ENCODE peak calls at places on chromosomes 13 and 19, in five cellular contexts. G, B, P, A and Y are unnamed samples.
A peak's percentile ranks its signal among the peaks of the same experiment; 100 is the strongest.

GRCh38 chr19:9796113-9796773 is 22.6 kb downstream of the FBXL12 start:
- DNase-seq in G (no peak), B (peak; percentile 94), P (peak; percentile 89), A (peak; percentile 51), Y (peak; percentile 86)

GRCh38 chr19:18558202-18558555 is 509 bp downstream of the KXD1 start:
- DNase-seq in G (no peak), B (no peak), P (no peak), A (no peak), Y (no peak)

GRCh38 chr13:108769213-108770070 is 140.0 kb downstream of the MYO16 start:
- DNase-seq in G (no peak), B (no peak), P (peak; percentile 66), A (no peak), Y (no peak)

GRCh38 chr19:8794823-8795222 is 37.3 kb downstream of the ZNF558 start:
- DNase-seq in G (no peak), B (no peak), P (no peak), A (no peak), Y (no peak)

GRCh38 chr13:98890186-98890585 is 87.7 kb downstream of the DOCK9 start:
- DNase-seq in G (no peak), B (peak; percentile 47), P (no peak), A (no peak), Y (peak; percentile 53)

GRCh38 chr19:19937403-19937802 is 36.7 kb downstream of the ZNF93 start:
- DNase-seq in G (no peak), B (no peak), P (no peak), A (no peak), Y (no peak)

GRCh38 chr13:76516013-76516412 is 370.2 kb downstream of the KCTD12 start:
- DNase-seq in G (no peak), B (no peak), P (no peak), A (no peak), Y (no peak)

GRCh38 chr13:32305646-32306045 is 9.5 kb downstream of the ZAR1L start:
- DNase-seq in G (no peak), B (no peak), P (no peak), A (no peak), Y (no peak)

GRCh38 chr19:54489341-54489740 is 13.3 kb upstream of the LAIR2 start:
- DNase-seq in G (no peak), B (no peak), P (no peak), A (no peak), Y (no peak)

GRCh38 chr13:51945149-51945548 is 66.1 kb downstream of the ATP7B start:
- DNase-seq in G (no peak), B (no peak), P (no peak), A (no peak), Y (no peak)

GRCh38 chr13:112867301-112867711 is 101.7 kb upstream of the MCF2L start:
- DNase-seq in G (no peak), B (no peak), P (no peak), A (no peak), Y (no peak)

GRCh38 chr13:21478881-21479808 is 20.0 kb upstream of the ZDHHC20 start:
- DNase-seq in G (no peak), B (peak; percentile 79), P (peak; percentile 71), A (no peak), Y (peak; percentile 50)

GRCh38 chr19:35279374-35279773 is 3.0 kb upstream of the HAMP start:
- DNase-seq in G (no peak), B (no peak), P (no peak), A (no peak), Y (no peak)

GRCh38 chr13:59623516-59623915 is 540.2 kb downstream of the DIAPH3 start:
- DNase-seq in G (no peak), B (no peak), P (no peak), A (no peak), Y (no peak)

GRCh38 chr13:96822900-96823299 is 171.4 kb downstream of the OXGR1 start:
- DNase-seq in G (no peak), B (peak; percentile 9), P (peak; percentile 40), A (no peak), Y (no peak)

GRCh38 chr19:532578-533484 is 1.3 kb downstream of the CDC34 start:
- DNase-seq in G (no peak), B (peak; percentile 85), P (peak; percentile 63), A (no peak), Y (peak; percentile 81)

GRCh38 chr19:57587529-57587928 is 3.6 kb downstream of the ZIK1 start:
- DNase-seq in G (no peak), B (no peak), P (no peak), A (no peak), Y (no peak)

GRCh38 chr13:35388456-35388855 is 88.0 kb downstream of the MAB21L1 start:
- DNase-seq in G (no peak), B (no peak), P (no peak), A (no peak), Y (no peak)

GRCh38 chr19:29849234-29849633 is 37.4 kb downstream of the CCNE1 start:
- DNase-seq in G (no peak), B (no peak), P (no peak), A (no peak), Y (no peak)

GRCh38 chr19:1154731-1155351 is 19.2 kb downstream of the SBNO2 start:
- DNase-seq in G (peak; percentile 80), B (peak; percentile 42), P (peak; percentile 84), A (peak; percentile 76), Y (peak; percentile 91)

GRCh38 chr19:5993516-5994406 is 15.8 kb upstream of the RANBP3 start:
- DNase-seq in G (no peak), B (peak; percentile 54), P (no peak), A (no peak), Y (no peak)

GRCh38 chr13:41344358-41344757 is 33.3 kb downstream of the NAA16 start:
- DNase-seq in G (no peak), B (no peak), P (no peak), A (no peak), Y (no peak)

GRCh38 chr13:41029629-41030028 is 10.5 kb upstream of the ELF1 start:
- DNase-seq in G (no peak), B (no peak), P (no peak), A (no peak), Y (no peak)

GRCh38 chr19:34985249-34986022 is 14.7 kb upstream of the GRAMD1A start:
- DNase-seq in G (no peak), B (peak; percentile 89), P (no peak), A (no peak), Y (no peak)

GRCh38 chr13:24063281-24063851 is 97.2 kb upstream of the SPATA13 start:
- DNase-seq in G (no peak), B (peak; percentile 40), P (no peak), A (no peak), Y (peak; percentile 65)

GRCh38 chr19:8355631-8356402 is 8.1 kb upstream of the ANGPTL4 start:
- DNase-seq in G (peak; percentile 47), B (peak; percentile 97), P (peak; percentile 91), A (peak; percentile 31), Y (peak; percentile 55)

GRCh38 chr13:54383604-54384003 is 1355.0 kb downstream of the OLFM4 start:
- DNase-seq in G (no peak), B (no peak), P (no peak), A (no peak), Y (no peak)

GRCh38 chr19:4067396-4068057 is 828 bp upstream of the ZBTB7A start:
- DNase-seq in G (no peak), B (peak; percentile 39), P (no peak), A (no peak), Y (no peak)

GRCh38 chr19:4064551-4065260 is 2.0 kb downstream of the ZBTB7A start:
- DNase-seq in G (no peak), B (peak; percentile 35), P (no peak), A (no peak), Y (peak; percentile 73)

GRCh38 chr19:4065430-4066175 is 1.1 kb downstream of the ZBTB7A start:
- DNase-seq in G (peak; percentile 77), B (peak; percentile 94), P (peak; percentile 97), A (peak; percentile 77), Y (peak; percentile 95)

GRCh38 chr19:4066682-4067395 is at the start of gene ZBTB7A:
- DNase-seq in G (peak; percentile 80), B (peak; percentile 63), P (peak; percentile 83), A (peak; percentile 65), Y (peak; percentile 75)

DNA sequence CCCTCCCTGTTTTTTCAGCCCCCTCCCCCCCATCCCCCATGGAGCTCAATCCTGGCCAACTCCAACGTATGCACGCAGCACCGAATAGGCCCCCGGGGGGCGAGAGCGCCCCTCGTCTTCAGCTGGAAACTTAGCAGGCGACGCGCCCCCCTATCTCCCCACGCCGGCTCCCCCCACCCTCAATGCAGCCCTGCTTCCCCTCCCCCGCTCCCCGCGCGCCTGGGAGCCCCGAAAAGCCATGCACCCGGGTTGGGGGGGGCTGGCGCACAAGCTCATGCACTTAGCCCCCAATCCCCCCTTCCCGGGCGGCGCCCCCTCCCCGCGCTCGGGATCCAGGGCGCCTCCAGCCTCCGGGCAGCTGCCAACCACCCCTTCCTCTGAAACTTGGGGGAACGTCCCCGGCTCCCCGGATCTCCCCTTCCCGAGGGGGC is 508 bp downstream of the ZBTB7A start:
- DNase-seq in G (no peak), B (no peak), P (no peak), A (no peak), Y (no peak)
- H3K27ac ChIP-seq in G (peak overlapping the region; percentile 79), B (peak overlapping the region; percentile 11), P (peak overlapping the region; percentile 100), A (peak overlapping the region; percentile 88), Y (peak overlapping the region; percentile 98)

GRCh38 chr19:43126720-43127119 is 44.2 kb upstream of the PSG2 start:
- DNase-seq in G (no peak), B (no peak), P (no peak), A (no peak), Y (no peak)
- H3K27ac ChIP-seq in G (no peak overlapping the region), B (no peak overlapping the region), P (peak overlapping the region; percentile 78), A (no peak overlapping the region), Y (no peak overlapping the region)

DNA sequence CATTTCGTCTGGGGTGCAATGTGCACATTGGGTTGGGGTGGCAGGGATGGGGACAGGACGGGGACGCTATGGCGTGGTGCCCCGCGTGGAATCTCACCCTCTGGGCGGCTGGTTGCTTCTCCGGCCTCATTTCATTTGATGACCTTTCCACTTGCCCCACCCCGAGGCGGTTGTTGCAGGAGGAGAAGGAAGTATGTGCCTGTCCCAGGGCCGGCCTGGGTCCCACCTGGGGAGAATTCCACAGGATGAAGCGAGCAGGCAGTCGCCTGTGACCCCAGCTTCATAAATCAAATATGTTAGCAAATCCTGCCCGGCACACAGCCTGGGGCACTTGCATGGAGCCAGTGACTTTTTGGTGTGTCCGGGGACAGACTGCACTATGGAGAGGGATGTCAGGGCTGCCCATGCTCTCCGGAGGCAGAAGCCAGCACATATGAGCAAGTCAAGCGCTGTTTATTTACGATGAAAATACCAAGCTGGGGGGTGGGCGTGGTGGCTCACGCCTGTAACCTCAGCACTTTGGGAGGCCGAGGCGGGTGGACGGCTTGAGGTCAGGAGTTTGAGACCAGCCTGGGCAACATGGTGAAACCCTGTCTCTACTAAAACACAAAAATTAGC is 19.7 kb upstream of the ZBTB7A start:
- DNase-seq in G (no peak), B (no peak), P (peak; percentile 35), A (no peak), Y (no peak)
- H3K27ac ChIP-seq in G (no peak overlapping the region), B (no peak overlapping the region), P (peak overlapping the region; percentile 54), A (no peak overlapping the region), Y (no peak overlapping the region)

GRCh38 chr13:110561335-110562033 is at the start of gene RAB20:
- DNase-seq in G (peak; percentile 54), B (peak; percentile 67), P (peak; percentile 50), A (peak; percentile 48), Y (peak; percentile 84)

GRCh38 chr13:110559429-110559943 is 2.0 kb downstream of the RAB20 start:
- DNase-seq in G (no peak), B (no peak), P (no peak), A (no peak), Y (peak; percentile 29)

GRCh38 chr13:110559986-110560385 is 1.5 kb downstream of the RAB20 start:
- DNase-seq in G (no peak), B (no peak), P (no peak), A (no peak), Y (no peak)

GRCh38 chr13:110562696-110563462 is 1.4 kb upstream of the RAB20 start:
- DNase-seq in G (no peak), B (no peak), P (no peak), A (no peak), Y (no peak)

GRCh38 chr13:110560606-110561334 is 752 bp downstream of the RAB20 start:
- DNase-seq in G (no peak), B (peak; percentile 38), P (no peak), A (no peak), Y (peak; percentile 33)
- H3K27ac ChIP-seq in G (peak overlapping the region; percentile 90), B (no peak overlapping the region), P (peak overlapping the region; percentile 81), A (peak overlapping the region; percentile 92), Y (peak overlapping the region; percentile 80)